ENCODE peak calls at places on chromosome 9, in five cellular contexts. C is body of pancreas; H is CD8-positive, alpha-beta T cell; Z is GM23248; F is right lobe of liver. K is an unnamed sample.
A peak's percentile ranks its signal among the peaks of the same experiment; 100 is the strongest.

GRCh38 chr9:134593286-134593685 is 48.3 kb upstream of the COL5A1 start:
- DNase-seq in C (no peak), H (no peak), Z (no peak), F (no peak), K (no peak)

GRCh38 chr9:125493384-125493783 is 213.6 kb downstream of the MAPKAP1 start:
- DNase-seq in C (peak; percentile 38), H (no peak), Z (no peak), F (no peak), K (no peak)

GRCh38 chr9:75200892-75201470 is 112.7 kb downstream of the OSTF1 start:
- DNase-seq in C (no peak), H (no peak), Z (peak; percentile 49), F (no peak), K (no peak)

GRCh38 chr9:94922098-94922607 is 195.7 kb downstream of the AOPEP start:
- DNase-seq in C (peak; percentile 64), H (no peak), Z (peak; percentile 95), F (no peak), K (peak; percentile 87)

GRCh38 chr9:99244300-99245260 is 22.5 kb downstream of the SEC61B start:
- DNase-seq in C (no peak), H (no peak), Z (no peak), F (no peak), K (no peak)

GRCh38 chr9:114098660-114099522 is at the start of gene KIF12:
- DNase-seq in C (peak; percentile 92), H (no peak), Z (peak; percentile 26), F (peak; percentile 89), K (no peak)

GRCh38 chr9:34332370-34332964 is 3.1 kb downstream of the NUDT2 start:
- DNase-seq in C (no peak), H (no peak), Z (peak; percentile 61), F (no peak), K (no peak)

GRCh38 chr9:98185611-98186171 is 6.7 kb downstream of the CORO2A start:
- DNase-seq in C (no peak), H (no peak), Z (peak; percentile 20), F (no peak), K (no peak)

GRCh38 chr9:116005267-116005666 is 148.3 kb upstream of the PAPPA start:
- DNase-seq in C (no peak), H (no peak), Z (no peak), F (no peak), K (no peak)

GRCh38 chr9:132404228-132404881 is 2.3 kb downstream of the TTF1 start:
- DNase-seq in C (no peak), H (no peak), Z (no peak), F (no peak), K (no peak)

GRCh38 chr9:13967011-13967410 is 346.9 kb downstream of the NFIB start:
- DNase-seq in C (no peak), H (no peak), Z (no peak), F (no peak), K (no peak)

GRCh38 chr9:91420471-91421021 is 3.1 kb downstream of the NFIL3 start:
- DNase-seq in C (no peak), H (no peak), Z (peak; percentile 48), F (no peak), K (no peak)

GRCh38 chr9:86126998-86127972 is 27.9 kb upstream of the GOLM1 start:
- DNase-seq in C (peak; percentile 99), H (no peak), Z (peak; percentile 93), F (peak; percentile 81), K (peak; percentile 54)

GRCh38 chr9:123816817-123817472 is 113.0 kb downstream of the DENND1A start:
- DNase-seq in C (no peak), H (no peak), Z (no peak), F (no peak), K (no peak)

GRCh38 chr9:93183663-93184438 is at the start of gene WNK2:
- DNase-seq in C (peak; percentile 64), H (peak; percentile 10), Z (peak; percentile 23), F (no peak), K (no peak)

GRCh38 chr9:35490155-35490909 is 421 bp downstream of the RUSC2 start:
- DNase-seq in C (peak; percentile 29), H (no peak), Z (peak; percentile 30), F (peak; percentile 44), K (peak; percentile 82)

GRCh38 chr9:18755263-18755662 is 277.7 kb downstream of the SAXO1 start:
- DNase-seq in C (no peak), H (no peak), Z (no peak), F (no peak), K (no peak)

GRCh38 chr9:132789706-132790105 is 88.4 kb downstream of the AK8 start:
- DNase-seq in C (no peak), H (no peak), Z (no peak), F (no peak), K (no peak)

GRCh38 chr9:35287986-35288515 is 126.2 kb downstream of the UNC13B start:
- DNase-seq in C (no peak), H (no peak), Z (peak; percentile 16), F (no peak), K (no peak)

GRCh38 chr9:3732077-3733038 is 206.6 kb upstream of the RFX3 start:
- DNase-seq in C (peak; percentile 52), H (peak; percentile 1), Z (peak; percentile 88), F (no peak), K (no peak)

GRCh38 chr9:34654317-34655083 is 2.5 kb downstream of the IL11RA start:
- DNase-seq in C (peak; percentile 84), H (no peak), Z (peak; percentile 79), F (no peak), K (peak; percentile 89)

GRCh38 chr9:20805766-20806165 is 121.7 kb downstream of the FOCAD start:
- DNase-seq in C (no peak), H (no peak), Z (no peak), F (no peak), K (no peak)

GRCh38 chr9:92483896-92484545 is 1.7 kb upstream of the ASPN start:
- DNase-seq in C (no peak), H (no peak), Z (peak; percentile 44), F (no peak), K (no peak)

GRCh38 chr9:108956098-108956533 is 21.9 kb downstream of the ABITRAM start:
- DNase-seq in C (no peak), H (no peak), Z (no peak), F (no peak), K (no peak)

GRCh38 chr9:109286571-109286977 is 34.3 kb downstream of the EPB41L4B start:
- DNase-seq in C (no peak), H (no peak), Z (peak; percentile 89), F (no peak), K (no peak)

GRCh38 chr9:35716236-35716635 is 15.8 kb downstream of the TLN1 start:
- DNase-seq in C (no peak), H (no peak), Z (peak; percentile 34), F (no peak), K (peak; percentile 45)

GRCh38 chr9:105842023-105842644 is 147.8 kb downstream of the TMEM38B start:
- DNase-seq in C (peak; percentile 14), H (peak; percentile 7), Z (peak; percentile 54), F (no peak), K (no peak)

GRCh38 chr9:27341545-27342294 is 44.8 kb upstream of the EQTN start:
- DNase-seq in C (no peak), H (no peak), Z (no peak), F (no peak), K (no peak)

GRCh38 chr9:125956102-125956501 is 208.9 kb downstream of the PBX3 start:
- DNase-seq in C (no peak), H (no peak), Z (no peak), F (no peak), K (no peak)

GRCh38 chr9:129583308-129584038 is 37.4 kb downstream of the C9orf50 start:
- DNase-seq in C (no peak), H (no peak), Z (peak; percentile 36), F (no peak), K (no peak)

GRCh38 chr9:36802171-36802920 is 229.7 kb downstream of the MELK start:
- DNase-seq in C (no peak), H (no peak), Z (peak; percentile 45), F (no peak), K (no peak)

DNA sequence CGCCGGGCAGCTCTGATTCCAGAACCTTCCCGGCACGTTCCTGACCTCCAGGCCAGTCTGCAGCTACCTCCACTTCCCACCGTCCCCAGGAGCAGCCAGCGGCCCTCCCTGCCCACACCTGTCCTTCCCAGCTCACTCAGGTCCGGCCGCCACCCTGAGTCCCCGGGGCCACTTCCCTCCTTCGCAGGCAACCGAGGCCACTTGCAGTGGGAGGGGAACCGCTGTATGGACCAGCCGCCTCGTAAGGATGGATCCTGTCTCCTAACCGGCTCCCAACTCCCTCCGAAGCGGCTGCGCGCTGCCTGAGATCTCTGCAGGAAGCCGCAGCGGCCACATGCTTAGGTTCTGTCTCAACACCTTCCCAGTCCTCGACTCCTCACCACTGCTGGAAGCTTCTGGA is 7.5 kb downstream of the TMEM250 start:
- DNase-seq in C (no peak), H (no peak), Z (no peak), F (no peak), K (no peak)
- H3K4me1 ChIP-seq in C (peaks cover 39% of the 10 kb centered on the region), H (peaks cover 79% of the 10 kb centered on the region), Z (peaks cover 5% of the 10 kb centered on the region), F (peaks cover 13% of the 10 kb centered on the region), K (no peaks in the 10 kb centered on the region)

DNA sequence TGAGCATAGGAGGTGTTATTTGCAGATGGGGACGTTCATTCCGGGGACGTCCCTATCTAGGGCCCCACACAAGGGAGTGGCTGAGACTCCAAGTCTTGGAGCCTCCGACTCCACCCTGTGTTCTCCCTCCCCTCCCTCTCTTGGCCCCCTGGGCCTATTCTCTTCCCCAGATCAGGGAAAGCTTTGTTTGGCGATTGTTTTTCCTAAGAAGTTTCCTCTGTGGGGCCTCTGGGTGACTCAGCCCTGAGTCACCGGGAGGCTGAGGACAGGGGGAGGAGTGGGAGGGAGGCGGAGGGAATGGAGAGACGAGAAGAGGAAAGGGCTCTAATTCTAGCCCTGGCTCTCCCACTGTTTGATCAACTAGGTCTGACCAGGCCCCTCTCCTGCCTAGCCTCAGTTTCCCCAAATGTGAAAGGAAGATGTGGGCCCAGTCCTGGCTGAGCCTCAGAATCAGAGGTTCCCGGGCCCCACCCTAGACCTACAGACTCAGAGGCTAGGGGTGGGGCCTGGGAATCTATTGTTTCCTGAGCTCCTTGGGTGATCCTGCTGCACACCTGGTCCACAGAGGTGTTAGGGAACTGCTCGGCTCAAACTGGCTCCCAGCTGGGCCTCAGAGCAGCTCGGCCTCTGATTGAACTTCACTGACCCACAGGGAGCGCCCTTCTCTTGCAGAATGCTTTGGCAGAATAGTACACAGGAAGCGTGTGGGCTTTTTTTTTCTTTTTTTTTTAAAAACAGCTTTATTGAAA is 19.2 kb downstream of the GSN start:
- DNase-seq in C (peak; percentile 86), H (no peak), Z (peak; percentile 95), F (peak; percentile 66), K (peak; percentile 92)
- H3K4me3 ChIP-seq in C (no peak overlapping the region), H (no peak overlapping the region), Z (peak overlapping the region; percentile 60), F (no peak overlapping the region), K (no peak overlapping the region)

GRCh38 chr9:2019723-2020122 is 4.6 kb downstream of the SMARCA2 start:
- DNase-seq in C (no peak), H (no peak), Z (no peak), F (no peak), K (no peak)
- H3K4me1 ChIP-seq in C (peaks cover 60% of the 10 kb centered on the region), H (peaks cover 59% of the 10 kb centered on the region), Z (peaks cover 18% of the 10 kb centered on the region), F (peaks cover 37% of the 10 kb centered on the region), K (peaks cover 15% of the 10 kb centered on the region)

GRCh38 chr9:88536951-88537742 is 2.2 kb downstream of the NXNL2 start:
- DNase-seq in C (no peak), H (no peak), Z (no peak), F (no peak), K (no peak)

GRCh38 chr9:88537743-88538055 is 2.7 kb downstream of the NXNL2 start:
- DNase-seq in C (peak; percentile 47), H (no peak), Z (peak; percentile 94), F (no peak), K (peak; percentile 90)

GRCh38 chr9:88534456-88535225 is at the start of gene NXNL2:
- DNase-seq in C (peak; percentile 81), H (peak; percentile 7), Z (peak; percentile 90), F (peak; percentile 76), K (peak; percentile 96)

GRCh38 chr9:88535226-88535931 is 401 bp downstream of the NXNL2 start:
- DNase-seq in C (peak; percentile 35), H (no peak), Z (no peak), F (no peak), K (no peak)

GRCh38 chr9:88535932-88536324 is 950 bp downstream of the NXNL2 start:
- DNase-seq in C (peak; percentile 34), H (no peak), Z (no peak), F (peak; percentile 42), K (peak; percentile 58)
- H3K4me3 ChIP-seq in C (peak overlapping the region; percentile 25), H (peak overlapping the region; percentile 52), Z (peak overlapping the region; percentile 74), F (no peak overlapping the region), K (no peak overlapping the region)